ENCODE peak calls at places on chromosome 7, in five cellular contexts. U is Peyer's patch, K is cardiac fibroblast, W is GM06990, R is neural progenitor cell. L is an unnamed sample.

GRCh38 chr7:41501016-41501415 is 201.9 kb downstream of the INHBA start:
- DNase-seq in U (no peak), K (no peak), W (no peak), R (no peak), L (no peak)

GRCh38 chr7:604038-604883 is 84.6 kb upstream of the PDGFA start:
- DNase-seq in U (peak), K (peak), W (peak), R (no peak), L (no peak)

GRCh38 chr7:43175525-43176200 is 63.2 kb downstream of the HECW1 start:
- DNase-seq in U (no peak), K (no peak), W (no peak), R (no peak), L (peak)

GRCh38 chr7:122488241-122488640 is 183.7 kb upstream of the FEZF1 start:
- DNase-seq in U (no peak), K (no peak), W (no peak), R (no peak), L (no peak)

GRCh38 chr7:18408461-18408860 is 87.1 kb upstream of the HDAC9 start:
- DNase-seq in U (no peak), K (peak), W (no peak), R (no peak), L (peak)

GRCh38 chr7:101814081-101814995 is 3.1 kb upstream of the CUX1 start:
- DNase-seq in U (peak), K (peak), W (peak), R (peak), L (peak)

GRCh38 chr7:73865738-73866445 is 4.9 kb downstream of the TMEM270 start:
- DNase-seq in U (no peak), K (peak), W (no peak), R (peak), L (peak)

GRCh38 chr7:158051372-158051760 is 536.3 kb downstream of the PTPRN2 start:
- DNase-seq in U (no peak), K (no peak), W (no peak), R (peak), L (no peak)

GRCh38 chr7:8831386-8831785 is 398.0 kb downstream of the NXPH1 start:
- DNase-seq in U (no peak), K (no peak), W (no peak), R (no peak), L (peak)

GRCh38 chr7:43653891-43654504 is 71.1 kb downstream of the STK17A start:
- DNase-seq in U (no peak), K (no peak), W (no peak), R (no peak), L (no peak)

GRCh38 chr7:102073931-102074880 is 212.5 kb upstream of the SH2B2 start:
- DNase-seq in U (no peak), K (no peak), W (no peak), R (no peak), L (no peak)

GRCh38 chr7:100220833-100221718 is 1.3 kb downstream of the PVRIG start:
- DNase-seq in U (peak), K (no peak), W (peak), R (no peak), L (no peak)

GRCh38 chr7:23470290-23471089 is at the start of gene IGF2BP3:
- DNase-seq in U (no peak), K (peak), W (peak), R (peak), L (peak)

GRCh38 chr7:154868901-154869300 is 134.0 kb downstream of the PAXIP1 start:
- DNase-seq in U (no peak), K (no peak), W (no peak), R (peak), L (no peak)

GRCh38 chr7:97835296-97836138 is 36.7 kb downstream of the ASNS start:
- DNase-seq in U (peak), K (peak), W (no peak), R (peak), L (peak)

GRCh38 chr7:155141562-155141961 is 71.4 kb downstream of the HTR5A start:
- DNase-seq in U (no peak), K (no peak), W (no peak), R (no peak), L (no peak)

GRCh38 chr7:25409897-25410635 is 181.8 kb upstream of the NPVF start:
- DNase-seq in U (no peak), K (no peak), W (no peak), R (no peak), L (no peak)

DNA sequence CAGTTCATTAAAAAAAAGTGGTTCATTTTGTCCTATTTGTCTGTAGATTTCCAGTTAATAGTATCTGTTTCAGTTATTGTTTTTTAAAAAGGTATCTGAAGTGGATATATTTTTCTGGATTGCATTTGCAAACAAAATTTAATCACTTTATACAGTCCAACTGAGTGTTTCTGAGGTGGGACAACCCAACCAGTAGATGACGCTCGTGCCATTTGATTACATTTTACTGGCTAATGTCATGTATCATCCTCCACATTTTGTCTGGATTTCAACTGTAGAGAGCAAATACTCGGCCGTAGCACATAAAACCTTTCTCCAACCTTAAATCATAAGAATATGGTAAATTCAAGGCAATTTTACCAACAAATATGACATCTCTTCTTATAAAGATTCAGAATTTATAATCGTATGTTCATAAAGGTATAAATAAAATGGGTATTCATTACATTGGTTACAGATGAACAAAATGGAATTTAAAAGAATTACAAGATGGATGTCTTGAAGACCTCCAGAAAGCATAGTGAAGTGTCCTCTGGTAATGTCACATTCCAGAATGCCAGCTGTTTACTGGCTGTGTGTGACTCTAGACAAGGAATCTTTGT is 789.0 kb downstream of the PHTF2 start:
- DNase-seq in U (no peak), K (peak), W (no peak), R (peak), L (no peak)
- TF ChIP-seq CTCF in U (no peak), K (peak), W (peak), R (peak), L (peak)

GRCh38 chr7:143287935-143288826 is at the start of gene CASP2:
- DNase-seq in U (peak), K (peak), W (peak), R (peak), L (peak)
- TF ChIP-seq CTCF in U (peak), K (peak), W (peak), R (peak), L (peak)

DNA sequence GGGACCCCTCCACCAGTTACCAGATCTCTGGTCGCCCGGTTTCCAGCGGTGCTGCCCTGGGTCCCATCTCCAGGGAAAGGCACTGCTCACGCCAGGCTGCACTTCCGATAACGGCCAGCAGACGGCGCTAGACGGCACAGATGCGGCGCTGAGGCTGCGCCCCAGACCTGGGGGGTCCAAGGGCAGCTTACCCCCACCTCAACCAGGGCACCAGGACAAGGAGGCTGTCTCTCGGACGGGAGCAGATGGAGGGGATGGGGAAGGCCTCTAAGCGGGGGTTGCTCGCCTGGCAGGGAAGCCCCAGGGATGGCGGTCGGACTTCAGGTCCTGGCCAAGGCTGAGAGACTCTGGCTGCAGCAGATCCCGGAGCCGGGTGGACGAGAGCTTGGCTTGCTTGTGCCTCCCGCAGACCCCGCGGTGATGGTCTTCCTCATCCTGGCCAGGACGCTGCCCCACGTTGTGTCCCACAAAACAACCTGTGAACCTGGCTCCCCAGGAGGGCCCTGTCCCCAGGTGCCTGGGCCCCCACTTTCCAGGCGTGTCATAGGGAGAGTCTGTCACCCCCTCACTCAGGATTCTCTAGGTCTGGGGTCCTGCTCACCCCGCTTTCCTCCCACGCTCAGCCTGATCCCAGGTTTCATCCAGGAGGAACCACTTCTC is 23.9 kb upstream of the ZNF716 start:
- DNase-seq in U (no peak), K (no peak), W (no peak), R (no peak), L (no peak)
- TF ChIP-seq CTCF in U (no peak), K (no peak), W (no peak), R (no peak), L (peak)

DNA sequence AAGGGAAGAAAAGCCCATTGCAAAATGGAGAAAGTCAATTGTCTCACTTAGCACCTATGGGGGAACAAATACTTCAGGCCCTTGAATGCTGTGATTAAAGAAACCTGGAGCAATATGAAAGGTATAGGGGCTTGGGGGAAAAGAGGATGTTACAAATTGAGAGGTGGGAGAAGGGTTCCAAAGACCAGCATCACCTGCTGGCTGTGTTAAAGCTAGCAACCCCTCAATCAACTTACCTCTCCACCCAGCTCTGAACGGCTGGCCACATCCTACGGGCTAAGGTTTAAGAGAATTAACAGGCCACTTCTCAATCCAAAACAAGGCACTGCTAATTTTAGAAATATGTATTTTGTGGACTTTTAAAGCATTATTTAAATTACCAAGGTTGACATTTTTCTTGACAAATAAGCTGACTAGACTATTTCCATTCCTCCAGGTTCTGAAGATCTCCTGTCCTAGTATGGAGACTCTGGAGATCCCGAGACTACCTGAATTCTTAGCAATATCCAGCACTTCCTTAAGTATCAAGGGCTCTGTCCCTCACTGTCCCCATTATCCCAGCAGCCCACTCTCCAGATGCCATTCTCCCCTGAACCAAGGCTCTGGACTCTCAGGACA is 976 bp upstream of the H2BK1 start:
- DNase-seq in U (no peak), K (no peak), W (no peak), R (no peak), L (no peak)
- TF ChIP-seq CTCF in U (no peak), K (no peak), W (no peak), R (no peak), L (no peak)

DNA sequence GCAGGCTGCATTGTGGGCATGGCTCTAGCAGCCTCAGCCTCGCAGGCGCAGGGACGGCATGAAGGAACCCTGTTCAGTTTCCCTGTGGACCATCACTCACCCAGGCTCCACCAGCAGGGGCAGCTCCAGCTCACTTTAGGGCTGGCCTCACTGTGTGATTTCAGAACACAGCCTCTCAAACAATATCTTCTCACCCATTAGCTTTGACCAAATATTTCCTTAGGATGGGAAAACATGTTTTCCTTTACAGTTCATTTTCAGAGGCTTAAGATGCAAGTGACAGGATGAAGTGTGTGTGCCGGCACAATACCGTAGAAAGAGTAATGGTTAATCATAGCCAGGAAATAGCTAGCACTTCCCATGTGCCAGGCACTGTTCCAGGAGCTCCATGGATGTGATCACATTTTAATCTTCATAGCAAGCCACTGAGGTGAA is 58.2 kb downstream of the LANCL2 start:
- DNase-seq in U (no peak), K (peak), W (no peak), R (no peak), L (peak)
- TF ChIP-seq CTCF in U (no peak), K (peak), W (no peak), R (peak), L (no peak)

DNA sequence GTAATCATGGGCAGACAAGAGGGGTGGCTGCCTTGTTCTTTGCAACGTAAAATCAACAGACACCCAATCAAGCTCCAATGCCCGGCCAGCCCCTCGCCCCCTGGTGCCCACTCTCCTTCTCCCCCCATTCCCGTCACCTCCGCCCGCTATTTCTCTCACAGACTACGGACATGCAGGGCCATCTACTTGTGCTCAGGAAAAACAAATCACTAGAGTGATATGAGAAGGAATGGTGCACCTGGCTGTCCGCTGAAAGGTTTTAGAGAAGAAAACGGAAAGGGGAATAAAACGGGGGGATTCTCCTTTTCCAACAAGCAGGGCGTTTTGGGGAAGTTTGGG is 392 bp downstream of the GRM8 start:
- DNase-seq in U (no peak), K (no peak), W (no peak), R (peak), L (no peak)
- TF ChIP-seq CTCF in U (no peak), K (no peak), W (no peak), R (peak), L (no peak)

DNA sequence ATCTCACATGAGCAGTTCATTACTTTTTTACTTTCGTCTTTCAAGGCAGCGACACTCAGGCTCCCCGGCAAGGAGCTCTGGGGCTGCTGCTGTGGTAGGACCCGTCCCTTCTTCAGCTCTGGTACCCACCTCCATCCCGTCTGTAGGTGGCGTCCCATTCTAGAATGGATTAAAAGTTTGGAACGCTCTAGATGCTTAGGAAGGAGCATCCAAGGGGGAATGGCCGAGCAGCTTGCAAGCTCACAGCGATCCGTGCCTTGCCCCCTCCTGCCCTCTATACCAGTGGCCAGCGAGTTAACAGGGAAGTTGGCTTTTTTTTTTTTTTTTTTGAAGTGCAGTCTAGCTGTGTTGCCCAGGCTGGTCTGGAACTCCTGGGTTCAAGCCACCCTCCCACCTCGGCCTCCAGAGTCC is 22.8 kb upstream of the TTYH3 start:
- DNase-seq in U (peak), K (peak), W (no peak), R (peak), L (no peak)
- TF ChIP-seq CTCF in U (peak), K (peak), W (peak), R (peak), L (peak)

GRCh38 chr7:138979226-138979979 is 1.8 kb downstream of the KIAA1549 start:
- DNase-seq in U (no peak), K (peak), W (no peak), R (no peak), L (no peak)
- TF ChIP-seq CTCF in U (peak), K (no peak), W (peak), R (peak), L (no peak)

GRCh38 chr7:120874016-120874415 is 16.1 kb upstream of the TSPAN12 start:
- DNase-seq in U (no peak), K (no peak), W (no peak), R (no peak), L (no peak)
- TF ChIP-seq CTCF in U (no peak), K (no peak), W (no peak), R (no peak), L (no peak)

L was measured in bronchial epithelial cell.